ENCODE peak calls at places on chromosome 16, in six cellular contexts. One of them, this sample, is unnamed. For H3K4me1, the result is how much of the 10 kb centered on the place peaks cover.

GRCh38 chr16:54265558-54266213 is 20.9 kb downstream of the IRX3 start:
- DNase-seq in sigmoid colon: no peak
- DNase-seq in gastrocnemius medialis: no peak
- DNase-seq in A549: no peak
- DNase-seq in adrenal gland: no peak
- DNase-seq in IMR-90: no peak
- DNase-seq in this sample: peak

GRCh38 chr16:78955206-78955605 is 645.3 kb downstream of the MAF start:
- DNase-seq in sigmoid colon: no peak
- DNase-seq in gastrocnemius medialis: no peak
- DNase-seq in IMR-90: no peak
- DNase-seq in A549: no peak
- DNase-seq in adrenal gland: no peak
- DNase-seq in this sample: no peak

GRCh38 chr16:50475170-50475569 is 73.0 kb upstream of the NKD1 start:
- DNase-seq in adrenal gland: no peak
- DNase-seq in gastrocnemius medialis: no peak
- DNase-seq in sigmoid colon: no peak
- DNase-seq in A549: no peak
- DNase-seq in IMR-90: no peak
- DNase-seq in this sample: no peak

GRCh38 chr16:35629001-35629400 is 2169.6 kb downstream of the TP53TG3F start:
- DNase-seq in sigmoid colon: no peak
- DNase-seq in IMR-90: no peak
- DNase-seq in A549: no peak
- DNase-seq in gastrocnemius medialis: no peak
- DNase-seq in adrenal gland: no peak
- DNase-seq in this sample: no peak

GRCh38 chr16:1563786-1564185 is 30.3 kb downstream of the TMEM204 start:
- DNase-seq in gastrocnemius medialis: no peak
- DNase-seq in IMR-90: no peak
- DNase-seq in A549: no peak
- DNase-seq in adrenal gland: no peak
- DNase-seq in sigmoid colon: no peak
- DNase-seq in this sample: no peak

GRCh38 chr16:3497771-3498170 is 2.5 kb upstream of the C16orf90 start:
- DNase-seq in sigmoid colon: peak
- DNase-seq in gastrocnemius medialis: no peak
- DNase-seq in adrenal gland: no peak
- DNase-seq in IMR-90: no peak
- DNase-seq in A549: no peak
- DNase-seq in this sample: no peak

GRCh38 chr16:51971184-51971583 is 575.8 kb downstream of the TOX3 start:
- DNase-seq in adrenal gland: peak
- DNase-seq in A549: peak
- DNase-seq in IMR-90: peak
- DNase-seq in sigmoid colon: no peak
- DNase-seq in gastrocnemius medialis: no peak
- DNase-seq in this sample: no peak

GRCh38 chr16:4970010-4970409 is 11.9 kb downstream of the SEC14L5 start:
- DNase-seq in sigmoid colon: no peak
- DNase-seq in gastrocnemius medialis: no peak
- DNase-seq in adrenal gland: no peak
- DNase-seq in A549: no peak
- DNase-seq in IMR-90: no peak
- DNase-seq in this sample: no peak

GRCh38 chr16:80743772-80744171 is 60.6 kb downstream of the CDYL2 start:
- DNase-seq in IMR-90: peak
- DNase-seq in gastrocnemius medialis: no peak
- DNase-seq in A549: no peak
- DNase-seq in adrenal gland: no peak
- DNase-seq in sigmoid colon: no peak
- DNase-seq in this sample: no peak

GRCh38 chr16:12815361-12815760 is 11.7 kb upstream of the CPPED1 start:
- DNase-seq in A549: no peak
- DNase-seq in IMR-90: no peak
- DNase-seq in adrenal gland: no peak
- DNase-seq in sigmoid colon: no peak
- DNase-seq in gastrocnemius medialis: no peak
- DNase-seq in this sample: no peak

GRCh38 chr16:23182675-23183485 is at the start of gene SCNN1G:
- DNase-seq in A549: no peak
- DNase-seq in IMR-90: no peak
- DNase-seq in gastrocnemius medialis: no peak
- DNase-seq in sigmoid colon: no peak
- DNase-seq in adrenal gland: no peak
- DNase-seq in this sample: no peak

GRCh38 chr16:23368469-23368868 is 66.4 kb downstream of the SCNN1B start:
- DNase-seq in A549: no peak
- DNase-seq in IMR-90: peak
- DNase-seq in gastrocnemius medialis: no peak
- DNase-seq in adrenal gland: no peak
- DNase-seq in sigmoid colon: no peak
- DNase-seq in this sample: no peak

GRCh38 chr16:23058576-23058975 is 90.7 kb downstream of the USP31 start:
- DNase-seq in A549: no peak
- DNase-seq in sigmoid colon: no peak
- DNase-seq in adrenal gland: no peak
- DNase-seq in gastrocnemius medialis: no peak
- DNase-seq in IMR-90: no peak
- DNase-seq in this sample: no peak

GRCh38 chr16:81445143-81445922 is 725 bp downstream of the CMIP start:
- DNase-seq in adrenal gland: peak
- DNase-seq in gastrocnemius medialis: no peak
- DNase-seq in A549: no peak
- DNase-seq in sigmoid colon: peak
- DNase-seq in IMR-90: peak
- DNase-seq in this sample: peak

GRCh38 chr16:72621651-72622050 is 426.3 kb downstream of the ZFHX3 start:
- DNase-seq in adrenal gland: no peak
- DNase-seq in IMR-90: peak
- DNase-seq in gastrocnemius medialis: no peak
- DNase-seq in sigmoid colon: no peak
- DNase-seq in A549: no peak
- DNase-seq in this sample: no peak

GRCh38 chr16:72744064-72744793 is 303.7 kb downstream of the ZFHX3 start:
- DNase-seq in sigmoid colon: no peak
- DNase-seq in IMR-90: no peak
- DNase-seq in adrenal gland: no peak
- DNase-seq in gastrocnemius medialis: no peak
- DNase-seq in A549: no peak
- DNase-seq in this sample: no peak

GRCh38 chr16:456891-457483 is 31.5 kb downstream of the RAB11FIP3 start:
- DNase-seq in IMR-90: peak
- DNase-seq in sigmoid colon: no peak
- DNase-seq in A549: no peak
- DNase-seq in adrenal gland: peak
- DNase-seq in gastrocnemius medialis: no peak
- DNase-seq in this sample: no peak

GRCh38 chr16:4200000-4200780 is 41.7 kb downstream of the SRL start:
- DNase-seq in adrenal gland: peak
- DNase-seq in IMR-90: peak
- DNase-seq in gastrocnemius medialis: peak
- DNase-seq in A549: peak
- DNase-seq in sigmoid colon: peak
- DNase-seq in this sample: peak

GRCh38 chr16:88494335-88495154 is 41.5 kb downstream of the ZFPM1 start:
- DNase-seq in A549: no peak
- DNase-seq in IMR-90: no peak
- DNase-seq in adrenal gland: no peak
- DNase-seq in gastrocnemius medialis: no peak
- DNase-seq in sigmoid colon: no peak
- DNase-seq in this sample: no peak

GRCh38 chr16:88348377-88349152 is 34.2 kb upstream of the ZNF469 start:
- DNase-seq in IMR-90: no peak
- DNase-seq in A549: no peak
- DNase-seq in gastrocnemius medialis: no peak
- DNase-seq in sigmoid colon: peak
- DNase-seq in adrenal gland: no peak
- DNase-seq in this sample: no peak

GRCh38 chr16:4578961-4579530 is 22.9 kb downstream of the C16orf96 start:
- DNase-seq in sigmoid colon: no peak
- DNase-seq in gastrocnemius medialis: no peak
- DNase-seq in adrenal gland: no peak
- DNase-seq in IMR-90: no peak
- DNase-seq in A549: no peak
- DNase-seq in this sample: no peak

GRCh38 chr16:88839026-88839529 is 17.7 kb downstream of the GALNS start:
- DNase-seq in gastrocnemius medialis: no peak
- DNase-seq in sigmoid colon: no peak
- DNase-seq in IMR-90: no peak
- DNase-seq in adrenal gland: no peak
- DNase-seq in A549: peak
- DNase-seq in this sample: no peak

GRCh38 chr16:68356249-68356918 is 45.6 kb downstream of the PRMT7 start:
- DNase-seq in IMR-90: no peak
- DNase-seq in sigmoid colon: no peak
- DNase-seq in adrenal gland: peak
- DNase-seq in gastrocnemius medialis: no peak
- DNase-seq in A549: no peak
- DNase-seq in this sample: no peak

GRCh38 chr16:73405851-73406250 is 357.9 kb upstream of the ZFHX3 start:
- DNase-seq in gastrocnemius medialis: no peak
- DNase-seq in A549: no peak
- DNase-seq in IMR-90: no peak
- DNase-seq in adrenal gland: no peak
- DNase-seq in sigmoid colon: no peak
- DNase-seq in this sample: no peak

GRCh38 chr16:566475-567361 is at the start of gene NHLRC4:
- DNase-seq in adrenal gland: peak
- DNase-seq in IMR-90: peak
- DNase-seq in sigmoid colon: peak
- DNase-seq in gastrocnemius medialis: peak
- DNase-seq in A549: no peak
- DNase-seq in this sample: peak

GRCh38 chr16:13402601-13403000 is 501.2 kb downstream of the SHISA9 start:
- DNase-seq in sigmoid colon: no peak
- DNase-seq in gastrocnemius medialis: no peak
- DNase-seq in adrenal gland: no peak
- DNase-seq in A549: no peak
- DNase-seq in IMR-90: no peak
- DNase-seq in this sample: no peak

GRCh38 chr16:27326251-27326650 is 12.5 kb downstream of the IL4R start:
- DNase-seq in sigmoid colon: no peak
- DNase-seq in A549: no peak
- DNase-seq in adrenal gland: no peak
- DNase-seq in gastrocnemius medialis: no peak
- DNase-seq in IMR-90: no peak
- DNase-seq in this sample: no peak
- H3K4me1 ChIP-seq in sigmoid colon: half or more
- H3K4me1 ChIP-seq in A549: under half
- H3K4me1 ChIP-seq in adrenal gland: half or more
- H3K4me1 ChIP-seq in gastrocnemius medialis: under half
- H3K4me1 ChIP-seq in IMR-90: under half
- H3K4me1 ChIP-seq in this sample: half or more

GRCh38 chr16:86286991-86287640 is 223.2 kb upstream of the FOXF1 start:
- DNase-seq in gastrocnemius medialis: no peak
- DNase-seq in A549: no peak
- DNase-seq in IMR-90: no peak
- DNase-seq in adrenal gland: no peak
- DNase-seq in sigmoid colon: no peak
- DNase-seq in this sample: no peak
- H3K27ac ChIP-seq in gastrocnemius medialis: no peak
- H3K27ac ChIP-seq in A549: no peak
- H3K27ac ChIP-seq in IMR-90: no peak
- H3K27ac ChIP-seq in adrenal gland: no peak
- H3K27ac ChIP-seq in sigmoid colon: peak
- H3K27ac ChIP-seq in this sample: no peak

DNA sequence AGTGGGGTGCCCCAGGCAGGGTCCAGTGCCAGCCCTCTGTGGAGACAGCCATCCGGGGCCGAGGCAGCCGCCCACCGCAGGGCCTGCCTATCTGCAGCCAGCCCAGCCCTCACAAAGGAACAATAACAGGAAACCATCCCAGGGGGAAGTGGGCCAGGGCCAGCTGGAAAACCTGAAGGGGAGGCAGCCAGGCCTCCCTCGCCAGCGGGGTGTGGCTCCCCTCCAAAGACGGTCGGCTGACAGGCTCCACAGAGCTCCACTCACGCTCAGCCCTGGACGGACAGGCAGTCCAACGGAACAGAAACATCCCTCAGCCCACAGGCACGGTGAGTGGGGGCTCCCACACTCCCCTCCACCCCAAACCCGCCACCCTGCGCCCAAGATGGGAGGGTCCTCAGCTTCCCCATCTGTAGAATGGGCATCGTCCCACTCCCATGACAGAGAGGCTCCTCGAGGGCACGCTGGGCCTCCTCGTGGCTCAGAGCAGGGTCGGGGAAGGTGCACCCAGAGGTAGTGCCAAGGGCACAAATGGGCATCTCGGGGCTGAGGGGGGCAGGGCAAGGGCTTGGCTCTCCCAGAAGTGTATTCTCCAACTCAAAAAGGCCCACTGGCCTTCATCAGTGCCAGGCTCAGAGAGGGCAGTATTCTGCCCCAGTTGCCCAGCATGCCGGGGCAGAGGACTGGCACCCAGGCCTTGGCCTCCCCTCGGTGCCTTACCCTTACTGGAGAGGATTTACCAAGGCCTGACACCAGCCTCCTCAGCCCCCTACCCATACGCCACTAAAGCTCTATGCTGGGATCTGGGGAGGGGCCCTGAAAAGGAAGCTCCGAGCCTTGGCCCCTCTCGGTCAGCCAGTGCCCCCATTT is at the start of gene CDH5:
- DNase-seq in adrenal gland: peak
- DNase-seq in A549: no peak
- DNase-seq in gastrocnemius medialis: peak
- DNase-seq in IMR-90: no peak
- DNase-seq in sigmoid colon: peak
- DNase-seq in this sample: peak
- TF ChIP-seq POLR2A in adrenal gland: peak
- TF ChIP-seq POLR2A in A549: no peak
- TF ChIP-seq POLR2A in gastrocnemius medialis: peak
- TF ChIP-seq POLR2A in IMR-90: no peak
- TF ChIP-seq POLR2A in sigmoid colon: no peak
- TF ChIP-seq POLR2A in this sample: no peak

DNA sequence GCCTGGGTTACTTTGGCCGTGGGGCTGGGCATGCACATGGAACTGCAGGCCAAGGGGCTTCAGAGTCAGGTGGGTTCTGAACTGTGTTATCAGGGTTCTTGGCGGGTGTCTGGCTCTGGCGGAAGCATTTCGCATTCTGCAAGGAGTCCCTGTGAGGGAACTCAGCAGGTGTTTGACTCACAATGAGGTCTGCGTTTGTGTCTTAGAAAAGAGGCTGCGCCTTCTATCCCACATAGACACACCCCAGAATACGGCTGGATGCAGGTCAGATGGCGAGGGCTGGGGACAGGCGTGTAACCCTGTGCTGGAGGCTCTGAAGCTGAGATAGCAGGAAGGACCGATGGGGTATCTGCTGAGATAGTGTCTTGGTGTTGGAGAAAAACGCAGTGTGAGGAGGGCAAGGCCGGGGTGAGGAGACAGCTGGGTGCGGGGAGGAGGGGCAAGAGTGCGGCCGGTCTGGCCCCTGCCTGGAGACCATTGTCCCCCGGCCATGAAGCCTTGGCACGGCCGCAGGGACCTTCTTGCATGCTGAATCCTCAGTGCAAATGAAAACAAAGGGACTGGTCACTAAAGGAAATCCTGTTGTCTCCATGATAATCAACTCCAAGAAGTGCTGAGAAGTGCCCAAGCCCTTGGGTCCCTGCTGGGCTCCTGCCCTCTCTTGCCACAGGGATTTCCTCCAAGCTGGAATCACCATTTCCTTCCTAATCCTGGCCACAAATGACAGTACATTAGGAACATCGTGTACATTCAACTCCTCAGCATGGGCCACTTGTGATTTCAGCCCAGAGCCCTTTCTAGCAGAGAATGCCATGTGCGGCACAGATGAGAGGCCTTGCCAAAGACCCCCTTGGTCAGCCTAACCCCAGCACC is 22.8 kb upstream of the MTSS2 start:
- DNase-seq in sigmoid colon: no peak
- DNase-seq in IMR-90: no peak
- DNase-seq in gastrocnemius medialis: no peak
- DNase-seq in A549: no peak
- DNase-seq in adrenal gland: no peak
- DNase-seq in this sample: no peak
- H3K4me1 ChIP-seq in sigmoid colon: half or more
- H3K4me1 ChIP-seq in IMR-90: under half
- H3K4me1 ChIP-seq in gastrocnemius medialis: under half
- H3K4me1 ChIP-seq in A549: half or more
- H3K4me1 ChIP-seq in adrenal gland: under half
- H3K4me1 ChIP-seq in this sample: under half